ENCODE peak calls at places on chromosomes 12 and 14, in ten cellular contexts. S, B, R, F, A, H, Q, C, J and T are unnamed samples.

GRCh38 chr14:91349481-91350074 is 68.0 kb downstream of the CCDC88C start:
- DNase-seq in S (peak; percentile 63), B (no peak), R (no peak), F (peak; percentile 17), A (no peak), H (no peak), Q (no peak), C (no peak), J (peak; percentile 81), T (no peak)

GRCh38 chr12:21985155-21985554 is 43.9 kb upstream of the ABCC9 start:
- DNase-seq in S (no peak), B (no peak), R (no peak), F (no peak), A (no peak), H (no peak), Q (no peak), C (no peak), J (no peak), T (no peak)

GRCh38 chr12:87086118-87086891 is 830.1 kb upstream of the MGAT4C start:
- DNase-seq in S (no peak), B (no peak), R (no peak), F (no peak), A (no peak), H (no peak), Q (no peak), C (no peak), J (no peak), T (no peak)

GRCh38 chr12:13534645-13535398 is 338.3 kb downstream of the EMP1 start:
- DNase-seq in S (peak; percentile 47), B (peak; percentile 87), R (peak; percentile 22), F (peak; percentile 60), A (peak; percentile 72), H (peak; percentile 51), Q (no peak), C (no peak), J (peak; percentile 63), T (peak; percentile 99)

GRCh38 chr14:100764716-100765115 is 38.0 kb downstream of the DLK1 start:
- DNase-seq in S (no peak), B (no peak), R (no peak), F (no peak), A (peak; percentile 40), H (no peak), Q (peak; percentile 28), C (no peak), J (no peak), T (no peak)

GRCh38 chr12:71719647-71720370 is 33.9 kb downstream of the TMEM19 start:
- DNase-seq in S (no peak), B (no peak), R (no peak), F (no peak), A (no peak), H (no peak), Q (no peak), C (no peak), J (no peak), T (no peak)

GRCh38 chr12:26293612-26294011 is 98.2 kb downstream of the SSPN start:
- DNase-seq in S (no peak), B (no peak), R (no peak), F (no peak), A (no peak), H (no peak), Q (no peak), C (no peak), J (no peak), T (no peak)

GRCh38 chr12:95982602-95983001 is 13.5 kb downstream of the HAL start:
- DNase-seq in S (no peak), B (no peak), R (no peak), F (no peak), A (no peak), H (no peak), Q (no peak), C (peak; percentile 62), J (no peak), T (no peak)

GRCh38 chr12:14993537-14994266 is 20.9 kb downstream of the PDE6H start:
- DNase-seq in S (peak; percentile 49), B (no peak), R (no peak), F (peak; percentile 65), A (no peak), H (no peak), Q (no peak), C (no peak), J (peak; percentile 29), T (no peak)

GRCh38 chr14:52033131-52033642 is 35.7 kb downstream of the NID2 start:
- DNase-seq in S (no peak), B (no peak), R (no peak), F (peak; percentile 56), A (no peak), H (no peak), Q (no peak), C (peak; percentile 57), J (no peak), T (no peak)

GRCh38 chr14:84519836-84520235 is 1010.1 kb upstream of the FLRT2 start:
- DNase-seq in S (no peak), B (no peak), R (no peak), F (no peak), A (no peak), H (no peak), Q (no peak), C (no peak), J (no peak), T (no peak)

GRCh38 chr14:101102875-101103274 is 199.4 kb upstream of the RTL1 start:
- DNase-seq in S (no peak), B (no peak), R (no peak), F (peak; percentile 75), A (no peak), H (no peak), Q (no peak), C (peak; percentile 84), J (no peak), T (peak; percentile 54)

GRCh38 chr12:66140726-66141125 is 10.2 kb upstream of the LLPH start:
- DNase-seq in S (peak; percentile 37), B (no peak), R (no peak), F (no peak), A (no peak), H (no peak), Q (no peak), C (no peak), J (no peak), T (no peak)

GRCh38 chr12:56267443-56268071 is 815 bp downstream of the COQ10A start:
- DNase-seq in S (no peak), B (peak; percentile 46), R (peak; percentile 54), F (peak; percentile 74), A (peak; percentile 30), H (no peak), Q (no peak), C (no peak), J (no peak), T (no peak)

GRCh38 chr12:6363330-6364036 is 11.9 kb downstream of the SCNN1A start:
- DNase-seq in S (peak; percentile 72), B (peak; percentile 73), R (peak; percentile 80), F (peak; percentile 99), A (peak; percentile 89), H (no peak), Q (peak; percentile 86), C (peak; percentile 94), J (peak; percentile 85), T (peak; percentile 91)

GRCh38 chr14:103626150-103626850 is 2.7 kb upstream of the KLC1 start:
- DNase-seq in S (peak; percentile 82), B (no peak), R (no peak), F (no peak), A (no peak), H (no peak), Q (no peak), C (no peak), J (peak; percentile 40), T (no peak)

GRCh38 chr14:103627073-103628025 is 1.7 kb upstream of the KLC1 start:
- DNase-seq in S (no peak), B (no peak), R (no peak), F (no peak), A (no peak), H (no peak), Q (no peak), C (no peak), J (no peak), T (no peak)

GRCh38 chr14:103623883-103624482 is 5.0 kb upstream of the KLC1 start:
- DNase-seq in S (peak; percentile 69), B (no peak), R (no peak), F (no peak), A (peak; percentile 85), H (no peak), Q (peak; percentile 77), C (no peak), J (no peak), T (no peak)

GRCh38 chr14:103624860-103625259 is 4.2 kb upstream of the KLC1 start:
- DNase-seq in S (peak; percentile 22), B (no peak), R (no peak), F (peak; percentile 94), A (peak; percentile 85), H (peak; percentile 56), Q (peak; percentile 92), C (peak; percentile 93), J (no peak), T (peak; percentile 77)

GRCh38 chr14:103625361-103626095 is 3.5 kb upstream of the KLC1 start:
- DNase-seq in S (peak; percentile 66), B (no peak), R (no peak), F (no peak), A (no peak), H (no peak), Q (peak; percentile 68), C (no peak), J (no peak), T (no peak)
- H3K4me1 ChIP-seq in S (peaks cover 65% of the 10 kb centered on the region), B (peaks cover 13% of the 10 kb centered on the region), R (no peaks in the 10 kb centered on the region), F (peaks cover 31% of the 10 kb centered on the region), A (peaks cover 45% of the 10 kb centered on the region), H (peaks cover 32% of the 10 kb centered on the region), Q (peaks cover 41% of the 10 kb centered on the region), C (peaks cover 41% of the 10 kb centered on the region), J (peaks cover 20% of the 10 kb centered on the region), T (no peaks in the 10 kb centered on the region)

GRCh38 chr14:32808574-32809098 is 130.0 kb upstream of the NPAS3 start:
- DNase-seq in S (no peak), B (no peak), R (peak; percentile 28), F (no peak), A (no peak), H (no peak), Q (no peak), C (no peak), J (no peak), T (no peak)
- H3K27ac ChIP-seq in S (no peak overlapping the region), B (no peak overlapping the region), R (no peak overlapping the region), F (no peak overlapping the region), A (no peak overlapping the region), H (no peak overlapping the region), Q (peak overlapping the region; percentile 11), C (no peak overlapping the region), J (no peak overlapping the region), T (no peak overlapping the region)

GRCh38 chr12:47758834-47759690 is at the start of gene RAPGEF3:
- DNase-seq in S (peak; percentile 78), B (peak; percentile 86), R (peak; percentile 86), F (peak; percentile 100), A (peak; percentile 94), H (no peak), Q (peak; percentile 94), C (peak; percentile 96), J (peak; percentile 66), T (peak; percentile 96)
- H3K4me1 ChIP-seq in S (peaks cover 39% of the 10 kb centered on the region), B (no peaks in the 10 kb centered on the region), R (peaks cover 16% of the 10 kb centered on the region), F (peaks cover 29% of the 10 kb centered on the region), A (peaks cover 44% of the 10 kb centered on the region), H (peaks cover 26% of the 10 kb centered on the region), Q (peaks cover 66% of the 10 kb centered on the region), C (peaks cover 43% of the 10 kb centered on the region), J (peaks cover 23% of the 10 kb centered on the region), T (peaks cover 6% of the 10 kb centered on the region)

DNA sequence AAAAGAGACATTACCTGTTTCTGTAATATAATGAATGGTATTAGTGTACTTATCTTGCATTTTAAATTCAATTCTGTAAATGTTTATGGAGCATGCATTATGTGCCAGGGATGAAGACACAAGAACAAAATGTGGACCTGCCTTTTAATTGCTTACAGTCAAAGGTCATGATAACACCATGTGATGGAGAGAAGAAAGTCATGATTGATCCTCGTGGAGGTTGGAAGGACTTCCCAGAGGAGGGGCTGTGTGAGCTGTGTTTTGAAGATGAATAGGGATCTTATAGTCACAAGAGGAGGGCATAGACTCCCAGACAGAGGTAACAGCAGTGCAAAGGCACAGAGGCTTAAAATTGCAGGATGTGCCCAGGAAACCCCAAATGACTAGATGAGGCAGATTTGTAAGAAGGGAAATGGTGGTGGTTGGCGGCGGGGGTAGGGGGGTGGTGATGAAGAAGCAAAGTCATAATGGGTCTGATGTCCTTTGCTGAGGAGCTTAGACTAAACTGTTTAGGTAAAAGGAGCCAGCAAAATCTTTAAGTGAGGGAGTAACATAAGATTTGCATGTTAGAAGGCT is 151.5 kb downstream of the PRKCH start:
- DNase-seq in S (peak; percentile 32), B (no peak), R (no peak), F (no peak), A (no peak), H (no peak), Q (no peak), C (no peak), J (no peak), T (peak; percentile 2)
- H3K27ac ChIP-seq in S (peak overlapping the region; percentile 76), B (peak overlapping the region; percentile 67), R (peak overlapping the region; percentile 31), F (peak overlapping the region; percentile 94), A (peak overlapping the region; percentile 67), H (no peak overlapping the region), Q (peak overlapping the region; percentile 48), C (peak overlapping the region; percentile 75), J (no peak overlapping the region), T (no peak overlapping the region)